ENCODE peak calls at places on chromosomes 11 and 22, in seven cellular contexts. V, C, O, N, B, Y and M are unnamed samples. For H3K36me3, the result is how much of the 10 kb centered on the place peaks cover.

GRCh38 chr11:27213232-27213660 is 149.8 kb downstream of the CCDC34 start:
- DNase-seq in Y (peak), V (peak), O (peak), B (no peak), N (peak), C (no peak), M (peak)

GRCh38 chr22:36048911-36049677 is 20.5 kb upstream of the RBFOX2 start:
- DNase-seq in V (no peak), N (no peak), C (no peak), O (peak), Y (peak), B (no peak), M (no peak)

GRCh38 chr22:24810043-24810749 is 4.2 kb downstream of the SGSM1 start:
- DNase-seq in C (no peak), O (no peak), B (no peak), V (peak), Y (no peak), N (peak), M (no peak)

GRCh38 chr11:128553662-128554392 is 33.5 kb downstream of the ETS1 start:
- DNase-seq in V (peak), Y (no peak), N (peak), O (no peak), B (no peak), C (no peak), M (no peak)

GRCh38 chr11:12914401-12914912 is 94.7 kb upstream of the RASSF10 start:
- DNase-seq in N (peak), V (no peak), B (no peak), O (peak), Y (no peak), C (peak), M (no peak)

GRCh38 chr11:130511765-130512164 is 63.3 kb downstream of the ADAMTS15 start:
- DNase-seq in B (no peak), Y (no peak), O (peak), N (no peak), C (no peak), V (no peak), M (no peak)

GRCh38 chr22:45576730-45577464 is 74.2 kb downstream of the FBLN1 start:
- DNase-seq in O (no peak), C (no peak), Y (no peak), B (no peak), N (no peak), V (no peak), M (no peak)

GRCh38 chr11:38791346-38791961 is 2193.4 kb upstream of the RAG2 start:
- DNase-seq in C (no peak), Y (peak), V (peak), N (peak), O (peak), B (no peak), M (peak)

GRCh38 chr22:46537946-46538815 is 761 bp upstream of the CELSR1 start:
- DNase-seq in N (peak), B (no peak), C (no peak), O (peak), V (no peak), Y (peak), M (no peak)

GRCh38 chr11:20201231-20201630 is 41.0 kb upstream of the DBX1 start:
- DNase-seq in C (no peak), V (no peak), N (no peak), O (no peak), B (no peak), Y (no peak), M (no peak)

GRCh38 chr11:28964811-28965210 is 856.6 kb downstream of the METTL15 start:
- DNase-seq in N (no peak), C (no peak), B (no peak), Y (no peak), O (peak), V (no peak), M (peak)

GRCh38 chr11:66546368-66546965 is at the start of gene ACTN3:
- DNase-seq in N (peak), B (no peak), C (no peak), O (peak), Y (no peak), V (no peak), M (no peak)

GRCh38 chr22:37535159-37535558 is 15.9 kb upstream of the CARD10 start:
- DNase-seq in C (no peak), N (no peak), Y (no peak), O (no peak), V (no peak), B (no peak), M (no peak)

GRCh38 chr11:78392854-78393253 is 24.8 kb downstream of the GAB2 start:
- DNase-seq in C (no peak), Y (no peak), O (no peak), B (no peak), N (no peak), V (no peak), M (no peak)

GRCh38 chr11:13009921-13010736 is 1.0 kb downstream of the RASSF10 start:
- DNase-seq in C (peak), N (peak), O (peak), Y (no peak), V (peak), B (no peak), M (no peak)

GRCh38 chr11:36500315-36500721 is 9.8 kb downstream of the TRAF6 start:
- DNase-seq in C (no peak), N (peak), Y (peak), O (peak), B (no peak), V (peak), M (peak)

GRCh38 chr11:528815-529728 is 6.3 kb downstream of the HRAS start:
- DNase-seq in V (no peak), C (no peak), O (no peak), B (no peak), Y (no peak), N (no peak), M (no peak)

GRCh38 chr22:28341001-28341400 is 338.6 kb downstream of the TTC28 start:
- DNase-seq in V (peak), N (no peak), O (peak), B (no peak), C (no peak), Y (no peak), M (peak)

GRCh38 chr11:111459506-111460270 is 52.5 kb downstream of the BTG4 start:
- DNase-seq in N (no peak), O (no peak), Y (no peak), C (no peak), V (no peak), B (no peak), M (no peak)

GRCh38 chr11:76626921-76627391 is 43.6 kb downstream of the LRRC32 start:
- DNase-seq in O (peak), C (no peak), N (no peak), V (no peak), Y (peak), B (no peak), M (peak)

GRCh38 chr11:122981388-122982264 is at the start of gene BSX:
- DNase-seq in V (peak), B (peak), Y (peak), N (peak), C (peak), O (peak), M (no peak)

GRCh38 chr11:36899796-36900195 is 301.8 kb upstream of the RAG2 start:
- DNase-seq in Y (no peak), N (peak), V (no peak), C (no peak), B (no peak), O (no peak), M (no peak)

GRCh38 chr22:49295851-49296560 is 531.7 kb downstream of the BRD1 start:
- DNase-seq in Y (no peak), C (no peak), V (no peak), O (no peak), N (no peak), B (peak), M (no peak)

GRCh38 chr11:17531071-17531817 is 13.0 kb downstream of the USH1C start:
- DNase-seq in N (no peak), V (peak), O (no peak), Y (no peak), C (no peak), B (no peak), M (no peak)

GRCh38 chr11:47941907-47942558 is 38.3 kb upstream of the PTPRJ start:
- DNase-seq in O (no peak), V (no peak), C (no peak), N (peak), B (no peak), Y (no peak), M (no peak)

GRCh38 chr11:86459002-86459385 is 84.3 kb downstream of the CCDC81 start:
- DNase-seq in B (no peak), N (no peak), O (peak), Y (no peak), C (no peak), V (peak), M (no peak)

GRCh38 chr11:10181811-10182210 is 112.2 kb downstream of the SBF2 start:
- DNase-seq in V (peak), O (peak), B (no peak), N (no peak), Y (no peak), C (no peak), M (no peak)

DNA sequence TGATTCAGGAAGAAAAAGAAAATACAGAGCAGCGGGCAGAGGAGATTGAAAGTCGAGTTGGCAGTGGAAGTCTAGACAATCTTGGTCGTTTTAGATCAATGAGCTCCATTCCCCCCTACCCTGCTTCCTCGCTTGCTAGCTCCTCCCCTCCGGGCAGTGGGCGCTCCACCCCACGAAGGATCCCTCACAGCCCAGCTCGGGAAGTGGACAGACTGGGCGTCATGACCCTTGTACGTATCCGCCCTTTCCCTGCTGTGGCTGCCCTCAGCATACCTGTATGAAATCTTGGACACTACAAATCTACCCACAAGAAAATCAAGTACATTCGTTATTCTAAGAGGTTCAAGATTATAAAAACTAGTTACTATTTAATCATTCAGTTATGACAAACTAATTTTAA is 50.1 kb upstream of the CTTN start:
- DNase-seq in C (no peak), O (no peak), Y (no peak), B (no peak), N (no peak), V (no peak), M (peak)
- H3K36me3 ChIP-seq in C (half or more), O (under half), Y (under half), B (under half), N (under half), V (under half), M (half or more)

GRCh38 chr11:60124802-60125432 is 36.5 kb downstream of the MS4A2 start:
- DNase-seq in Y (no peak), O (no peak), B (no peak), N (no peak), C (no peak), V (peak), M (no peak)

GRCh38 chr11:60127311-60127811 is 38.9 kb downstream of the MS4A2 start:
- DNase-seq in Y (no peak), O (no peak), V (no peak), C (no peak), N (no peak), B (no peak), M (no peak)

GRCh38 chr11:60122414-60123036 is 34.1 kb downstream of the MS4A2 start:
- DNase-seq in B (no peak), Y (no peak), V (no peak), O (no peak), C (no peak), N (no peak), M (no peak)

GRCh38 chr11:60128376-60128775 is 39.9 kb downstream of the MS4A2 start:
- DNase-seq in V (no peak), Y (no peak), O (no peak), C (no peak), N (no peak), B (no peak), M (no peak)

DNA sequence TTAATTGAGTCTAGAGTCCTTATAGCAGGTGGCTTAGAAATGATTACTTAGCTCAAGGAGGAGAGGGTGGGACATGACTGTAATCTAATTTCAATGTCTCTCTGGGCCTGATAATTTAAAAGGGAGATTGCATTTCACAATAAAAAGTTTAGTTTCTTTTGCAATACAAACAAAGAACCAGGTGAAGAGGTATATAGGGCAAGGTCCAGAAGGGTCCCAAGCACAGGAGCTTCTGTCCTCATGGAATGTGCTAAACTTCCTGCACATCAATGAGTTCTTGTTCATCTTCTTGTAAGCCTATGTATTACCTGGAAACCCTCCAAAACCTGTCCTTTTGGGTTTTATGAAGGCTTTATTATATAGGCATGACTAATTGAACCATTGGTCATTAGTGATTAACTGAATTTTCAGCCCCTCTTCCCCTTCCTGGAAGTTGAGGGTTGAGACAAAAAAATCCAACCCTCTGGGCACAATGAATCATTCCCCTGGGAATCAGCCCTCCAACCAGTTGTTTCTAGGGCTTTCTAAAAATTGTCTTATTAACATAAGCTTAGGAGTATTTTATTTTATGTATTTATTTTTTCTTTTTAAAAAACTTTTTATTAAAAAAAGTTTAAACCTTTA is 37.6 kb downstream of the MS4A2 start:
- DNase-seq in O (no peak), B (no peak), C (no peak), Y (no peak), V (peak), N (no peak), M (no peak)
- H3K27ac ChIP-seq in O (no peak), B (no peak), C (no peak), Y (no peak), V (no peak), N (no peak), M (no peak)

GRCh38 chr11:134120143-134120850 is 51.4 kb downstream of the JAM3 start:
- DNase-seq in O (peak), V (peak), C (no peak), Y (peak), N (no peak), B (no peak), M (no peak)
- H3K4me3 ChIP-seq in O (peak), V (no peak), C (peak), Y (peak), N (no peak), B (no peak), M (no peak)

GRCh38 chr11:64364911-64365310 is 5.9 kb downstream of the RPS6KA4 start:
- DNase-seq in B (no peak), C (no peak), V (no peak), O (no peak), Y (no peak), N (no peak), M (no peak)
- H3K36me3 ChIP-seq in B (under half), C (half or more), V (under half), O (under half), Y (half or more), N (under half), M (half or more)

GRCh38 chr11:2312232-2313042 is 10.6 kb downstream of the TSPAN32 start:
- DNase-seq in B (no peak), N (no peak), C (peak), O (peak), V (no peak), Y (peak), M (peak)

GRCh38 chr11:2314525-2315394 is 12.9 kb downstream of the TSPAN32 start:
- DNase-seq in Y (peak), O (peak), B (no peak), N (no peak), V (peak), C (peak), M (peak)

GRCh38 chr11:2314136-2314524 is 12.3 kb downstream of the TSPAN32 start:
- DNase-seq in C (peak), Y (no peak), V (no peak), O (no peak), N (no peak), B (no peak), M (no peak)

GRCh38 chr11:2311456-2312201 is 9.8 kb downstream of the TSPAN32 start:
- DNase-seq in N (no peak), B (no peak), O (no peak), Y (no peak), V (no peak), C (no peak), M (no peak)

GRCh38 chr11:2313051-2313951 is 11.5 kb downstream of the TSPAN32 start:
- DNase-seq in Y (no peak), C (peak), B (no peak), V (no peak), O (no peak), N (no peak), M (no peak)
- H3K27ac ChIP-seq in Y (no peak), C (no peak), B (no peak), V (no peak), O (no peak), N (no peak), M (peak)

DNA sequence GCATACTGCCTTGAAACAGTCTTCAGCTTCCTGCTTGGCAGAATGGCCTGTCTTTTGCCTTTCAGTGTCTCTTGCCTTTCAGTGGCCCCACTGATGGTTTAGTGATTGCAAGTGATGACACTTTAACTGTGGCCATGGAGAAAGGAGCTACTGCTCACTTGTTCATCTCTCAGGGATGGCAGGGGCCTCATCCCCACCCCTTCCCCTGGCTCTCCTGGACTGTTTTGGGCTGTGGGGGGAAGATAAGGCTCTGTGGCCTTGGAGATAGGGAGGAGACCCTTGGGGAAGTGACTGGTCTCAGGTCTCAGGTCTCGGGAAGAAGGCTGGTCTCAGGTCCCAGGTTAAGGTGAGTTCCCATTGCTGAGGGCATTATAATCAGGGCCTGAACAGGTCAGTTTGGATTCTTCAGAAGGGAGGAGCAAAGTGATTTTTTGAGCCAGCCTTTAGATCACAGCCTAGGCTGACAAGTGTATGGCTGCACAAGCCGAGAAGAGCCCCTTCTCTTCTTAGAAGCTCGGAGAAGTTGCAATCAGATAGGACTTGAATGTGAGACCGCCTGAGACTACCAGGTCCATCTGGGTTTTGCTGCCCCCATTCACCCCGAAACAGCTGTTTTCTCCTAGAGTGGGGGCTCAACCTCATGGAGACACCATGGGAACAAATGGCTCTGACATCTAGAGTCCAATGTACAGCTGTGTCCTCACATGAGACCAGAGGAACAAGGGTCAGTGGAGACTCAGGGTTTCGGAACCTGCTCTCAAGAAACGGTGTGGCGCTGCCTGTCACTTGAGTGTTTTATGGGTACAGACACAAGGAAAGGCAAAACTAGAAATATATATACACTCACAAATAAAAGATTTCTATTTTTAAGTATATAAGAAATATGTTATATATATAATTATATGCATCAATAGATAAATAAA is 15.9 kb upstream of the P2RY2 start:
- DNase-seq in N (no peak), C (no peak), O (no peak), B (no peak), Y (no peak), V (no peak), M (no peak)
- H3K4me3 ChIP-seq in N (no peak), C (no peak), O (no peak), B (no peak), Y (no peak), V (no peak), M (no peak)

GRCh38 chr11:118625976-118626375 is 18.6 kb downstream of the PHLDB1 start:
- DNase-seq in V (no peak), N (peak), O (no peak), C (peak), Y (no peak), B (no peak), M (no peak)
- H3K36me3 ChIP-seq in V (under half), N (under half), O (under half), C (under half), Y (half or more), B (under half), M (half or more)